ENCODE peak calls at places on chromosomes 2 and 18, in seven cellular contexts. One of them, this sample, is unnamed.
A peak's percentile ranks its signal among the peaks of the same experiment; 100 is the strongest.

GRCh38 chr2:170862503-170862902 is 45.8 kb downstream of the GAD1 start:
- DNase-seq in keratinocyte: no peak
- DNase-seq in AG04450: no peak
- DNase-seq in astrocyte of the cerebellum: no peak
- DNase-seq in HFF-Myc: no peak
- DNase-seq in colonic mucosa: no peak
- DNase-seq in left ventricle myocardium inferior: no peak
- DNase-seq in this sample: no peak

GRCh38 chr2:147646999-147647588 is 197.7 kb upstream of the ACVR2A start:
- DNase-seq in keratinocyte: no peak
- DNase-seq in AG04450: no peak
- DNase-seq in astrocyte of the cerebellum: no peak
- DNase-seq in HFF-Myc: no peak
- DNase-seq in colonic mucosa: no peak
- DNase-seq in left ventricle myocardium inferior: no peak
- DNase-seq in this sample: no peak

GRCh38 chr2:120775261-120775660 is 39.6 kb downstream of the GLI2 start:
- DNase-seq in keratinocyte: no peak
- DNase-seq in AG04450: no peak
- DNase-seq in astrocyte of the cerebellum: no peak
- DNase-seq in HFF-Myc: no peak
- DNase-seq in colonic mucosa: no peak
- DNase-seq in left ventricle myocardium inferior: peak; percentile 2
- DNase-seq in this sample: no peak

GRCh38 chr2:174952607-174953006 is 52.6 kb downstream of the CHN1 start:
- DNase-seq in keratinocyte: no peak
- DNase-seq in AG04450: no peak
- DNase-seq in astrocyte of the cerebellum: no peak
- DNase-seq in HFF-Myc: peak; percentile 91
- DNase-seq in colonic mucosa: no peak
- DNase-seq in left ventricle myocardium inferior: no peak
- DNase-seq in this sample: no peak

GRCh38 chr18:58965930-58966662 is 101.4 kb downstream of the ZNF532 start:
- DNase-seq in keratinocyte: no peak
- DNase-seq in AG04450: no peak
- DNase-seq in astrocyte of the cerebellum: no peak
- DNase-seq in HFF-Myc: no peak
- DNase-seq in colonic mucosa: no peak
- DNase-seq in left ventricle myocardium inferior: no peak
- DNase-seq in this sample: peak; percentile 29

GRCh38 chr2:134206573-134206972 is 47.3 kb upstream of the MGAT5 start:
- DNase-seq in keratinocyte: no peak
- DNase-seq in AG04450: no peak
- DNase-seq in astrocyte of the cerebellum: no peak
- DNase-seq in HFF-Myc: no peak
- DNase-seq in colonic mucosa: no peak
- DNase-seq in left ventricle myocardium inferior: peak; percentile 40
- DNase-seq in this sample: no peak

GRCh38 chr18:2050016-2050415 is 521.3 kb downstream of the METTL4 start:
- DNase-seq in keratinocyte: no peak
- DNase-seq in AG04450: no peak
- DNase-seq in astrocyte of the cerebellum: peak; percentile 27
- DNase-seq in HFF-Myc: no peak
- DNase-seq in colonic mucosa: no peak
- DNase-seq in left ventricle myocardium inferior: no peak
- DNase-seq in this sample: no peak

GRCh38 chr2:86199834-86200177 is 549 bp downstream of the MRPL35 start:
- DNase-seq in keratinocyte: no peak
- DNase-seq in AG04450: no peak
- DNase-seq in astrocyte of the cerebellum: no peak
- DNase-seq in HFF-Myc: no peak
- DNase-seq in colonic mucosa: no peak
- DNase-seq in left ventricle myocardium inferior: no peak
- DNase-seq in this sample: no peak

GRCh38 chr2:16506366-16506765 is 159.3 kb downstream of the CYRIA start:
- DNase-seq in keratinocyte: no peak
- DNase-seq in AG04450: no peak
- DNase-seq in astrocyte of the cerebellum: no peak
- DNase-seq in HFF-Myc: no peak
- DNase-seq in colonic mucosa: no peak
- DNase-seq in left ventricle myocardium inferior: peak; percentile 20
- DNase-seq in this sample: no peak

GRCh38 chr2:197378494-197378972 is 56.3 kb downstream of the SF3B1 start:
- DNase-seq in keratinocyte: no peak
- DNase-seq in AG04450: no peak
- DNase-seq in astrocyte of the cerebellum: peak; percentile 42
- DNase-seq in HFF-Myc: no peak
- DNase-seq in colonic mucosa: peak; percentile 53
- DNase-seq in left ventricle myocardium inferior: no peak
- DNase-seq in this sample: no peak

GRCh38 chr2:143901185-143901842 is 618.6 kb downstream of the ZEB2 start:
- DNase-seq in keratinocyte: peak; percentile 50
- DNase-seq in AG04450: peak; percentile 60
- DNase-seq in astrocyte of the cerebellum: peak; percentile 76
- DNase-seq in HFF-Myc: peak; percentile 46
- DNase-seq in colonic mucosa: no peak
- DNase-seq in left ventricle myocardium inferior: no peak
- DNase-seq in this sample: no peak
- TF ChIP-seq CTCF in keratinocyte: no peak
- TF ChIP-seq CTCF in AG04450: no peak
- TF ChIP-seq CTCF in astrocyte of the cerebellum: no peak
- TF ChIP-seq CTCF in HFF-Myc: no peak
- TF ChIP-seq CTCF in colonic mucosa: no peak
- TF ChIP-seq CTCF in left ventricle myocardium inferior: no peak
- TF ChIP-seq CTCF in this sample: no peak

GRCh38 chr18:70172225-70172624 is 33.3 kb downstream of the RTTN start:
- DNase-seq in keratinocyte: no peak
- DNase-seq in AG04450: no peak
- DNase-seq in astrocyte of the cerebellum: peak; percentile 22
- DNase-seq in HFF-Myc: no peak
- DNase-seq in colonic mucosa: no peak
- DNase-seq in left ventricle myocardium inferior: no peak
- DNase-seq in this sample: no peak
- TF ChIP-seq CTCF in keratinocyte: no peak
- TF ChIP-seq CTCF in AG04450: peak; percentile 63
- TF ChIP-seq CTCF in astrocyte of the cerebellum: peak; percentile 47
- TF ChIP-seq CTCF in HFF-Myc: peak; percentile 14
- TF ChIP-seq CTCF in colonic mucosa: no peak
- TF ChIP-seq CTCF in left ventricle myocardium inferior: peak; percentile 44
- TF ChIP-seq CTCF in this sample: peak; percentile 45

GRCh38 chr2:73920577-73921545 is 5.8 kb upstream of the DGUOK start:
- DNase-seq in keratinocyte: no peak
- DNase-seq in AG04450: no peak
- DNase-seq in astrocyte of the cerebellum: no peak
- DNase-seq in HFF-Myc: no peak
- DNase-seq in colonic mucosa: peak; percentile 43
- DNase-seq in left ventricle myocardium inferior: no peak
- DNase-seq in this sample: no peak
- TF ChIP-seq CTCF in keratinocyte: peak; percentile 48
- TF ChIP-seq CTCF in AG04450: peak; percentile 49
- TF ChIP-seq CTCF in astrocyte of the cerebellum: no peak
- TF ChIP-seq CTCF in HFF-Myc: no peak
- TF ChIP-seq CTCF in colonic mucosa: peak; percentile 28
- TF ChIP-seq CTCF in left ventricle myocardium inferior: peak; percentile 45
- TF ChIP-seq CTCF in this sample: peak; percentile 41

DNA sequence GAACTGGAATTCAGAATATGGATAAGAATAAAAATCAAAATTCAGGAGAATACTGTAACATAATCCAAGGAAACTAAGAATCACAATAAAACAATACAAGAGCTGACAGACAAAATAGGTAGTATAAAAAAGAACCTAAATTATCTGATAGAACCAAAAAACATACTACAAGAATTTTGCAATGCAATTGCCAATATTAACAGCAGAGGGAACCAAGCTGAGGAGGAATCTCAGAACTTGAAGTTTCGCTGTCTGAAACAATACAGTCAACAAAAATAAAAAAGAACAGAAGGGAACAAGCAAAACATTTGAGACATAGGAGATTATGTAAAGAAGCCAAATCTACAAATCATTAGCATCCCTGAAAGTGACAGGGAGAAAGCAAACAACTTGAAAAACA is 84.1 kb upstream of the GALNT13 start:
- DNase-seq in keratinocyte: no peak
- DNase-seq in AG04450: no peak
- DNase-seq in astrocyte of the cerebellum: no peak
- DNase-seq in HFF-Myc: no peak
- DNase-seq in colonic mucosa: no peak
- DNase-seq in left ventricle myocardium inferior: no peak
- DNase-seq in this sample: no peak
- TF ChIP-seq CTCF in keratinocyte: no peak
- TF ChIP-seq CTCF in AG04450: no peak
- TF ChIP-seq CTCF in astrocyte of the cerebellum: no peak
- TF ChIP-seq CTCF in HFF-Myc: no peak
- TF ChIP-seq CTCF in colonic mucosa: no peak
- TF ChIP-seq CTCF in left ventricle myocardium inferior: no peak
- TF ChIP-seq CTCF in this sample: peak; percentile 29

GRCh38 chr18:79677221-79677620 is 2.4 kb upstream of the CTDP1 start:
- DNase-seq in keratinocyte: no peak
- DNase-seq in AG04450: no peak
- DNase-seq in astrocyte of the cerebellum: no peak
- DNase-seq in HFF-Myc: no peak
- DNase-seq in colonic mucosa: no peak
- DNase-seq in left ventricle myocardium inferior: no peak
- DNase-seq in this sample: no peak
- TF ChIP-seq CTCF in keratinocyte: no peak
- TF ChIP-seq CTCF in AG04450: no peak
- TF ChIP-seq CTCF in astrocyte of the cerebellum: no peak
- TF ChIP-seq CTCF in HFF-Myc: no peak
- TF ChIP-seq CTCF in colonic mucosa: no peak
- TF ChIP-seq CTCF in left ventricle myocardium inferior: no peak
- TF ChIP-seq CTCF in this sample: no peak

GRCh38 chr2:119496682-119497081 is 27.6 kb downstream of the SCTR start:
- DNase-seq in keratinocyte: no peak
- DNase-seq in AG04450: no peak
- DNase-seq in astrocyte of the cerebellum: no peak
- DNase-seq in HFF-Myc: no peak
- DNase-seq in colonic mucosa: no peak
- DNase-seq in left ventricle myocardium inferior: no peak
- DNase-seq in this sample: no peak

GRCh38 chr2:119491776-119492525 is 32.3 kb downstream of the SCTR start:
- DNase-seq in keratinocyte: peak; percentile 58
- DNase-seq in AG04450: peak; percentile 18
- DNase-seq in astrocyte of the cerebellum: peak; percentile 83
- DNase-seq in HFF-Myc: peak; percentile 36
- DNase-seq in colonic mucosa: peak; percentile 60
- DNase-seq in left ventricle myocardium inferior: no peak
- DNase-seq in this sample: peak; percentile 90

GRCh38 chr2:119490653-119491195 is 33.6 kb downstream of the SCTR start:
- DNase-seq in keratinocyte: no peak
- DNase-seq in AG04450: no peak
- DNase-seq in astrocyte of the cerebellum: no peak
- DNase-seq in HFF-Myc: no peak
- DNase-seq in colonic mucosa: no peak
- DNase-seq in left ventricle myocardium inferior: no peak
- DNase-seq in this sample: no peak

GRCh38 chr2:119494163-119494790 is 30.0 kb downstream of the SCTR start:
- DNase-seq in keratinocyte: no peak
- DNase-seq in AG04450: no peak
- DNase-seq in astrocyte of the cerebellum: no peak
- DNase-seq in HFF-Myc: no peak
- DNase-seq in colonic mucosa: no peak
- DNase-seq in left ventricle myocardium inferior: no peak
- DNase-seq in this sample: no peak

GRCh38 chr2:119495948-119496347 is 28.3 kb downstream of the SCTR start:
- DNase-seq in keratinocyte: no peak
- DNase-seq in AG04450: no peak
- DNase-seq in astrocyte of the cerebellum: no peak
- DNase-seq in HFF-Myc: no peak
- DNase-seq in colonic mucosa: no peak
- DNase-seq in left ventricle myocardium inferior: no peak
- DNase-seq in this sample: no peak
- TF ChIP-seq CTCF in keratinocyte: no peak
- TF ChIP-seq CTCF in AG04450: no peak
- TF ChIP-seq CTCF in astrocyte of the cerebellum: no peak
- TF ChIP-seq CTCF in HFF-Myc: no peak
- TF ChIP-seq CTCF in colonic mucosa: no peak
- TF ChIP-seq CTCF in left ventricle myocardium inferior: peak; percentile 52
- TF ChIP-seq CTCF in this sample: no peak

GRCh38 chr18:48218285-48219022 is 190.7 kb downstream of the ZBTB7C start:
- DNase-seq in keratinocyte: no peak
- DNase-seq in AG04450: no peak
- DNase-seq in astrocyte of the cerebellum: no peak
- DNase-seq in HFF-Myc: no peak
- DNase-seq in colonic mucosa: no peak
- DNase-seq in left ventricle myocardium inferior: no peak
- DNase-seq in this sample: no peak

GRCh38 chr18:48222118-48222517 is 187.1 kb downstream of the ZBTB7C start:
- DNase-seq in keratinocyte: peak; percentile 40
- DNase-seq in AG04450: no peak
- DNase-seq in astrocyte of the cerebellum: no peak
- DNase-seq in HFF-Myc: no peak
- DNase-seq in colonic mucosa: peak; percentile 78
- DNase-seq in left ventricle myocardium inferior: peak; percentile 40
- DNase-seq in this sample: no peak

GRCh38 chr18:48220146-48220499 is 189.1 kb downstream of the ZBTB7C start:
- DNase-seq in keratinocyte: no peak
- DNase-seq in AG04450: no peak
- DNase-seq in astrocyte of the cerebellum: no peak
- DNase-seq in HFF-Myc: no peak
- DNase-seq in colonic mucosa: no peak
- DNase-seq in left ventricle myocardium inferior: no peak
- DNase-seq in this sample: no peak

GRCh38 chr18:48217306-48218250 is 191.6 kb downstream of the ZBTB7C start:
- DNase-seq in keratinocyte: no peak
- DNase-seq in AG04450: no peak
- DNase-seq in astrocyte of the cerebellum: no peak
- DNase-seq in HFF-Myc: no peak
- DNase-seq in colonic mucosa: no peak
- DNase-seq in left ventricle myocardium inferior: no peak
- DNase-seq in this sample: no peak

DNA sequence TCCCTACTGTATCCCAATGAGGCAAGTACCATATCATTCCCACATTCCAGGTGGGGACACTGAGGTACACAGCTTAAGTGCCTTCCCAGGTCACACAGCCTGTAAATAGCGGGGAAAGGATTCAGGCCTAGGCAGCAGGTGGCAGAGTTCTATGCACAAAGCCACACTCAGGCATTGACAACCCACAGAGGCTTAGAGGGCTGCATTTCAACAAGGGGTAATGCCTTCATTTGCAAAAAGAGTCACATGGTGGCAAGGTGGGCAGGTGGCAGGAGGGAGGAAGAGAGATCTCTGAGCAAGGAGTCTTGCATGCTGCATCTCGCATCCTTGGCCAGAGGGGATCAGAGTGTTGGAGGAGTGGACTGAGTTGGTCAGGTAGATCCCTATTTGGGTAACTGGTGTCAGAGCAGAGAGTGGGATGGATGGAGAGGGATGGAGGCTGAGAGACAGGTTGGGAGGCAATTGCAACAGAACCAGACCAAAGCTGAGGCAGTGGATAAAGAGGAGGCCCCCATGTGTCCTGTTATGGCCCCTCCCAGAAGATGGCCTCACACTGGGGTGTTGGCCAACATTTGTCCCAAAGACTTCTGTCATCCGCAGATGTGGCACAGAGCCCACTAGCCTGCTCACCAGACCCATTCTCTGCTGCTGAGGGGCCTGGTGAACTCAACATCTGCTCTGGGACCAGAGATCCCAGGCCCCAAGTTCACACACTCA is 189.6 kb downstream of the ZBTB7C start:
- DNase-seq in keratinocyte: no peak
- DNase-seq in AG04450: no peak
- DNase-seq in astrocyte of the cerebellum: no peak
- DNase-seq in HFF-Myc: no peak
- DNase-seq in colonic mucosa: no peak
- DNase-seq in left ventricle myocardium inferior: no peak
- DNase-seq in this sample: no peak
- TF ChIP-seq CTCF in keratinocyte: peak; percentile 12
- TF ChIP-seq CTCF in AG04450: no peak
- TF ChIP-seq CTCF in astrocyte of the cerebellum: no peak
- TF ChIP-seq CTCF in HFF-Myc: no peak
- TF ChIP-seq CTCF in colonic mucosa: no peak
- TF ChIP-seq CTCF in left ventricle myocardium inferior: no peak
- TF ChIP-seq CTCF in this sample: no peak